ENCODE peak calls at places on chromosome 6, in four cellular contexts. Z is upper lobe of left lung, S is lung, C is sigmoid colon. E is an unnamed sample.

GRCh38 chr6:76275746-76276145 is 203.3 kb upstream of the IMPG1 start:
- DNase-seq in Z (no peak), S (no peak), C (no peak), E (no peak)

GRCh38 chr6:38876470-38876869 is 161.4 kb downstream of the DNAH8 start:
- DNase-seq in Z (no peak), S (no peak), C (no peak), E (peak; percentile 25)

GRCh38 chr6:106973841-106974336 is 640 bp downstream of the CD24 start:
- DNase-seq in Z (no peak), S (peak; percentile 32), C (no peak), E (no peak)

GRCh38 chr6:11632231-11632630 is 94.7 kb downstream of the TMEM170B start:
- DNase-seq in Z (no peak), S (peak; percentile 60), C (no peak), E (no peak)

GRCh38 chr6:138959521-138959920 is 28.5 kb downstream of the REPS1 start:
- DNase-seq in Z (no peak), S (no peak), C (no peak), E (no peak)

GRCh38 chr6:24273471-24273870 is 84.4 kb downstream of the DCDC2 start:
- DNase-seq in Z (no peak), S (no peak), C (no peak), E (no peak)

GRCh38 chr6:169626169-169626833 is 75.5 kb downstream of the WDR27 start:
- DNase-seq in Z (peak; percentile 52), S (no peak), C (no peak), E (no peak)

GRCh38 chr6:14211596-14211961 is 94.0 kb downstream of the CD83 start:
- DNase-seq in Z (peak; percentile 87), S (peak; percentile 38), C (peak; percentile 71), E (no peak)

GRCh38 chr6:149118737-149119653 is 198.5 kb upstream of the TAB2 start:
- DNase-seq in Z (no peak), S (no peak), C (no peak), E (no peak)

GRCh38 chr6:30748301-30748769 is 4.0 kb upstream of the IER3 start:
- DNase-seq in Z (no peak), S (no peak), C (no peak), E (no peak)

GRCh38 chr6:87858440-87858839 is 156.4 kb upstream of the AKIRIN2 start:
- DNase-seq in Z (no peak), S (no peak), C (no peak), E (no peak)

GRCh38 chr6:39416728-39417127 is 94.2 kb upstream of the KCNK16 start:
- DNase-seq in Z (no peak), S (peak; percentile 17), C (no peak), E (no peak)

GRCh38 chr6:23418095-23418494 is 707.9 kb upstream of the NRSN1 start:
- DNase-seq in Z (no peak), S (no peak), C (no peak), E (no peak)

GRCh38 chr6:150560004-150560883 is 39.4 kb upstream of the PLEKHG1 start:
- DNase-seq in Z (no peak), S (no peak), C (no peak), E (no peak)

GRCh38 chr6:25144919-25145318 is 134.3 kb upstream of the CARMIL1 start:
- DNase-seq in Z (no peak), S (no peak), C (no peak), E (no peak)

GRCh38 chr6:156780117-156780641 is 3.0 kb downstream of the ARID1B start:
- DNase-seq in Z (no peak), S (peak; percentile 56), C (no peak), E (peak; percentile 64)

GRCh38 chr6:117237561-117237960 is 27.8 kb upstream of the VGLL2 start:
- DNase-seq in Z (no peak), S (no peak), C (no peak), E (no peak)

GRCh38 chr6:47161176-47161687 is 119.1 kb upstream of the ADGRF1 start:
- DNase-seq in Z (no peak), S (no peak), C (no peak), E (no peak)

GRCh38 chr6:134830945-134831344 is 119.0 kb downstream of the ALDH8A1 start:
- DNase-seq in Z (no peak), S (no peak), C (no peak), E (no peak)

GRCh38 chr6:90573624-90574023 is 13.2 kb downstream of the MAP3K7 start:
- DNase-seq in Z (no peak), S (no peak), C (no peak), E (no peak)

GRCh38 chr6:123352279-123352678 is 284.5 kb downstream of the TRDN start:
- DNase-seq in Z (no peak), S (no peak), C (no peak), E (no peak)

GRCh38 chr6:74289881-74290280 is 593.9 kb downstream of the CD109 start:
- DNase-seq in Z (no peak), S (no peak), C (no peak), E (no peak)

GRCh38 chr6:5749666-5750215 is 257.0 kb downstream of the NRN1 start:
- DNase-seq in Z (no peak), S (no peak), C (no peak), E (no peak)

GRCh38 chr6:149317656-149318571 is at the start of gene TAB2:
- DNase-seq in Z (peak; percentile 94), S (peak; percentile 32), C (peak; percentile 79), E (peak; percentile 63)

GRCh38 chr6:27267865-27268444 is 20.5 kb downstream of the PRSS16 start:
- DNase-seq in Z (no peak), S (no peak), C (no peak), E (no peak)

GRCh38 chr6:159110013-159110412 is 59.2 kb upstream of the FNDC1 start:
- DNase-seq in Z (no peak), S (peak; percentile 47), C (no peak), E (peak; percentile 39)

GRCh38 chr6:120498711-120499110 is 835.6 kb downstream of the TBC1D32 start:
- DNase-seq in Z (no peak), S (no peak), C (no peak), E (no peak)

GRCh38 chr6:12314751-12315150 is 24.6 kb downstream of the EDN1 start:
- DNase-seq in Z (no peak), S (no peak), C (no peak), E (no peak)

GRCh38 chr6:47180633-47181032 is 129.1 kb downstream of the TNFRSF21 start:
- DNase-seq in Z (no peak), S (no peak), C (no peak), E (no peak)

GRCh38 chr6:137547601-137548000 is 53.4 kb upstream of the OLIG3 start:
- DNase-seq in Z (no peak), S (no peak), C (no peak), E (no peak)

GRCh38 chr6:163554032-163554431 is 139.5 kb downstream of the QKI start:
- DNase-seq in Z (no peak), S (no peak), C (no peak), E (no peak)

GRCh38 chr6:72620866-72621242 is 1.0 kb upstream of the KCNQ5 start:
- DNase-seq in Z (peak; percentile 63), S (no peak), C (no peak), E (no peak)

GRCh38 chr6:89941031-89941775 is 46.9 kb downstream of the GJA10 start:
- DNase-seq in Z (no peak), S (peak; percentile 48), C (no peak), E (no peak)

GRCh38 chr6:123997223-123997622 is 193.6 kb downstream of the NKAIN2 start:
- DNase-seq in Z (no peak), S (no peak), C (no peak), E (no peak)

GRCh38 chr6:135759831-135760230 is 91.7 kb upstream of the PDE7B start:
- DNase-seq in Z (no peak), S (no peak), C (no peak), E (no peak)

GRCh38 chr6:27601668-27602254 is 128.9 kb upstream of the ZNF184 start:
- DNase-seq in Z (no peak), S (no peak), C (no peak), E (no peak)

GRCh38 chr6:13303668-13304017 is 24.7 kb downstream of the TBC1D7 start:
- DNase-seq in Z (no peak), S (peak; percentile 71), C (peak; percentile 87), E (no peak)

GRCh38 chr6:46410330-46410953 is 80.8 kb downstream of the RCAN2 start:
- DNase-seq in Z (no peak), S (no peak), C (no peak), E (no peak)

GRCh38 chr6:1611322-1611571 is 1.5 kb downstream of the FOXC1 start:
- DNase-seq in Z (no peak), S (no peak), C (no peak), E (no peak)
- H3K4me3 ChIP-seq in Z (peak overlapping the region; percentile 59), S (peak overlapping the region; percentile 45), C (peak overlapping the region; percentile 62), E (no peak overlapping the region)

GRCh38 chr6:158028421-158028820 is 46.8 kb downstream of the SYNJ2 start:
- DNase-seq in Z (no peak), S (no peak), C (no peak), E (no peak)

GRCh38 chr6:158024566-158025297 is 43.1 kb downstream of the SYNJ2 start:
- DNase-seq in Z (no peak), S (no peak), C (no peak), E (no peak)

GRCh38 chr6:158027590-158028285 is 46.1 kb downstream of the SYNJ2 start:
- DNase-seq in Z (no peak), S (no peak), C (no peak), E (no peak)

GRCh38 chr6:158026901-158027589 is 45.4 kb downstream of the SYNJ2 start:
- DNase-seq in Z (peak; percentile 76), S (no peak), C (no peak), E (no peak)

GRCh38 chr6:158026054-158026900 is 44.6 kb downstream of the SYNJ2 start:
- DNase-seq in Z (peak; percentile 87), S (peak; percentile 78), C (peak; percentile 93), E (peak; percentile 79)
- H3K27ac ChIP-seq in Z (peak overlapping the region; percentile 17), S (peak overlapping the region; percentile 64), C (peak overlapping the region; percentile 69), E (peak overlapping the region; percentile 73)

GRCh38 chr6:35018746-35019145 is 122.4 kb downstream of the TCP11 start:
- DNase-seq in Z (no peak), S (no peak), C (no peak), E (no peak)
- H3K4me3 ChIP-seq in Z (peak overlapping the region; percentile 56), S (no peak overlapping the region), C (peak overlapping the region; percentile 72), E (no peak overlapping the region)

DNA sequence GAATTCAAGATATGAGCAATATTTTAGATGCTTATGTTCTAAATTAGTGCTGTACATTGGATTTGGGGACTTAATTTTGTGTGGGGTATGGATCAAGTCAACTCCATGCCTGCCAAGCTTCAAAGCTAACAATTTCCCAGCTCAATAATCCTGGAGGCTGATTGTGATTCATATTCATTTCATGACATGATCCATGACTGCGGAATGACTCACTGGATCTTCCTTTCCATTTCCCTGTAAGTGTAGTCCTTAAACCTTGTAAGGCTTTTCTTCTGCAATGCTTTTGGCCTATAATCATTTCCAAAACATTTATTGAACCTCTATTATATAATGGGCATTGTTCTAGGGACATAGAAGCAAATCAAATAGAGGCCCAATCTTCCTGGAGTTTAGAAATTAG is 44.8 kb upstream of the CCN2 start:
- DNase-seq in Z (no peak), S (no peak), C (no peak), E (no peak)
- H3K27ac ChIP-seq in Z (no peak overlapping the region), S (no peak overlapping the region), C (no peak overlapping the region), E (no peak overlapping the region)